ENCODE peak calls at places on chromosomes 6 and 20, in eight cellular contexts. One of them, this sample, is unnamed. For H3K27me3, the result is how much of the 10 kb centered on the place peaks cover.

GRCh38 chr20:31549513-31549880 is 35.3 kb downstream of the HM13 start:
- DNase-seq in IMR-90: no peak
- DNase-seq in CD4-positive, CD25-positive, alpha-beta regulatory T cell: no peak
- DNase-seq in right atrium auricular region: no peak
- DNase-seq in spleen: no peak
- DNase-seq in endothelial cell of umbilical vein: no peak
- DNase-seq in small intestine: no peak
- DNase-seq in lower lobe of right lung: no peak
- DNase-seq in this sample: no peak

GRCh38 chr6:170293881-170294755 is 3.2 kb upstream of the DLL1 start:
- DNase-seq in IMR-90: no peak
- DNase-seq in CD4-positive, CD25-positive, alpha-beta regulatory T cell: no peak
- DNase-seq in right atrium auricular region: no peak
- DNase-seq in spleen: no peak
- DNase-seq in endothelial cell of umbilical vein: no peak
- DNase-seq in small intestine: no peak
- DNase-seq in lower lobe of right lung: no peak
- DNase-seq in this sample: no peak

GRCh38 chr6:46888031-46888430 is 33.7 kb downstream of the ADGRF5 start:
- DNase-seq in IMR-90: no peak
- DNase-seq in CD4-positive, CD25-positive, alpha-beta regulatory T cell: no peak
- DNase-seq in right atrium auricular region: no peak
- DNase-seq in spleen: no peak
- DNase-seq in endothelial cell of umbilical vein: no peak
- DNase-seq in small intestine: no peak
- DNase-seq in lower lobe of right lung: no peak
- DNase-seq in this sample: no peak

GRCh38 chr6:163226181-163226835 is 188.2 kb upstream of the QKI start:
- DNase-seq in IMR-90: no peak
- DNase-seq in CD4-positive, CD25-positive, alpha-beta regulatory T cell: no peak
- DNase-seq in right atrium auricular region: no peak
- DNase-seq in spleen: no peak
- DNase-seq in endothelial cell of umbilical vein: no peak
- DNase-seq in small intestine: no peak
- DNase-seq in lower lobe of right lung: no peak
- DNase-seq in this sample: no peak

GRCh38 chr6:108118791-108119211 is 44.3 kb upstream of the OSTM1 start:
- DNase-seq in IMR-90: no peak
- DNase-seq in CD4-positive, CD25-positive, alpha-beta regulatory T cell: no peak
- DNase-seq in right atrium auricular region: no peak
- DNase-seq in spleen: no peak
- DNase-seq in endothelial cell of umbilical vein: peak
- DNase-seq in small intestine: no peak
- DNase-seq in lower lobe of right lung: no peak
- DNase-seq in this sample: no peak

GRCh38 chr6:109322825-109323580 is 59.3 kb downstream of the CD164 start:
- DNase-seq in IMR-90: no peak
- DNase-seq in CD4-positive, CD25-positive, alpha-beta regulatory T cell: no peak
- DNase-seq in right atrium auricular region: no peak
- DNase-seq in spleen: no peak
- DNase-seq in endothelial cell of umbilical vein: no peak
- DNase-seq in small intestine: no peak
- DNase-seq in lower lobe of right lung: peak
- DNase-seq in this sample: peak

GRCh38 chr6:25350593-25350992 is 71.4 kb downstream of the CARMIL1 start:
- DNase-seq in IMR-90: no peak
- DNase-seq in CD4-positive, CD25-positive, alpha-beta regulatory T cell: no peak
- DNase-seq in right atrium auricular region: no peak
- DNase-seq in spleen: no peak
- DNase-seq in endothelial cell of umbilical vein: no peak
- DNase-seq in small intestine: no peak
- DNase-seq in lower lobe of right lung: no peak
- DNase-seq in this sample: no peak

GRCh38 chr20:16485406-16485805 is 87.8 kb downstream of the KIF16B start:
- DNase-seq in IMR-90: peak
- DNase-seq in CD4-positive, CD25-positive, alpha-beta regulatory T cell: no peak
- DNase-seq in right atrium auricular region: no peak
- DNase-seq in spleen: no peak
- DNase-seq in endothelial cell of umbilical vein: no peak
- DNase-seq in small intestine: no peak
- DNase-seq in lower lobe of right lung: no peak
- DNase-seq in this sample: no peak

GRCh38 chr6:69813508-69813907 is 16.7 kb upstream of the LMBRD1 start:
- DNase-seq in IMR-90: no peak
- DNase-seq in CD4-positive, CD25-positive, alpha-beta regulatory T cell: no peak
- DNase-seq in right atrium auricular region: no peak
- DNase-seq in spleen: no peak
- DNase-seq in endothelial cell of umbilical vein: no peak
- DNase-seq in small intestine: no peak
- DNase-seq in lower lobe of right lung: no peak
- DNase-seq in this sample: no peak

GRCh38 chr6:131519670-131520436 is 53.2 kb upstream of the ARG1 start:
- DNase-seq in IMR-90: peak
- DNase-seq in CD4-positive, CD25-positive, alpha-beta regulatory T cell: peak
- DNase-seq in right atrium auricular region: no peak
- DNase-seq in spleen: no peak
- DNase-seq in endothelial cell of umbilical vein: peak
- DNase-seq in small intestine: peak
- DNase-seq in lower lobe of right lung: no peak
- DNase-seq in this sample: no peak

GRCh38 chr20:6956574-6956973 is 189.1 kb downstream of the BMP2 start:
- DNase-seq in IMR-90: no peak
- DNase-seq in CD4-positive, CD25-positive, alpha-beta regulatory T cell: no peak
- DNase-seq in right atrium auricular region: no peak
- DNase-seq in spleen: no peak
- DNase-seq in endothelial cell of umbilical vein: peak
- DNase-seq in small intestine: no peak
- DNase-seq in lower lobe of right lung: no peak
- DNase-seq in this sample: no peak

GRCh38 chr6:55531496-55531895 is 47.5 kb downstream of the HMGCLL1 start:
- DNase-seq in IMR-90: no peak
- DNase-seq in CD4-positive, CD25-positive, alpha-beta regulatory T cell: no peak
- DNase-seq in right atrium auricular region: no peak
- DNase-seq in spleen: no peak
- DNase-seq in endothelial cell of umbilical vein: no peak
- DNase-seq in small intestine: no peak
- DNase-seq in lower lobe of right lung: no peak
- DNase-seq in this sample: no peak

GRCh38 chr6:149079911-149080501 is 237.5 kb upstream of the TAB2 start:
- DNase-seq in IMR-90: peak
- DNase-seq in CD4-positive, CD25-positive, alpha-beta regulatory T cell: no peak
- DNase-seq in right atrium auricular region: peak
- DNase-seq in spleen: no peak
- DNase-seq in endothelial cell of umbilical vein: no peak
- DNase-seq in small intestine: no peak
- DNase-seq in lower lobe of right lung: no peak
- DNase-seq in this sample: no peak

GRCh38 chr20:58188496-58188895 is 40.0 kb downstream of the ANKRD60 start:
- DNase-seq in IMR-90: no peak
- DNase-seq in CD4-positive, CD25-positive, alpha-beta regulatory T cell: no peak
- DNase-seq in right atrium auricular region: no peak
- DNase-seq in spleen: no peak
- DNase-seq in endothelial cell of umbilical vein: no peak
- DNase-seq in small intestine: no peak
- DNase-seq in lower lobe of right lung: no peak
- DNase-seq in this sample: no peak

GRCh38 chr6:155201461-155202226 is 62.2 kb upstream of the CLDN20 start:
- DNase-seq in IMR-90: peak
- DNase-seq in CD4-positive, CD25-positive, alpha-beta regulatory T cell: no peak
- DNase-seq in right atrium auricular region: no peak
- DNase-seq in spleen: no peak
- DNase-seq in endothelial cell of umbilical vein: peak
- DNase-seq in small intestine: peak
- DNase-seq in lower lobe of right lung: no peak
- DNase-seq in this sample: no peak

GRCh38 chr6:166820483-166820882 is 135.9 kb downstream of the RNASET2 start:
- DNase-seq in IMR-90: no peak
- DNase-seq in CD4-positive, CD25-positive, alpha-beta regulatory T cell: no peak
- DNase-seq in right atrium auricular region: no peak
- DNase-seq in spleen: no peak
- DNase-seq in endothelial cell of umbilical vein: no peak
- DNase-seq in small intestine: no peak
- DNase-seq in lower lobe of right lung: no peak
- DNase-seq in this sample: no peak

GRCh38 chr20:53622247-53623114 is 28.8 kb upstream of the ZNF217 start:
- DNase-seq in IMR-90: no peak
- DNase-seq in CD4-positive, CD25-positive, alpha-beta regulatory T cell: no peak
- DNase-seq in right atrium auricular region: no peak
- DNase-seq in spleen: no peak
- DNase-seq in endothelial cell of umbilical vein: no peak
- DNase-seq in small intestine: peak
- DNase-seq in lower lobe of right lung: no peak
- DNase-seq in this sample: no peak

GRCh38 chr6:1317302-1317815 is 5.5 kb downstream of the FOXQ1 start:
- DNase-seq in IMR-90: no peak
- DNase-seq in CD4-positive, CD25-positive, alpha-beta regulatory T cell: no peak
- DNase-seq in right atrium auricular region: no peak
- DNase-seq in spleen: no peak
- DNase-seq in endothelial cell of umbilical vein: no peak
- DNase-seq in small intestine: no peak
- DNase-seq in lower lobe of right lung: no peak
- DNase-seq in this sample: no peak

GRCh38 chr6:170091000-170091638 is 199.8 kb downstream of the DLL1 start:
- DNase-seq in IMR-90: no peak
- DNase-seq in CD4-positive, CD25-positive, alpha-beta regulatory T cell: no peak
- DNase-seq in right atrium auricular region: no peak
- DNase-seq in spleen: peak
- DNase-seq in endothelial cell of umbilical vein: no peak
- DNase-seq in small intestine: no peak
- DNase-seq in lower lobe of right lung: peak
- DNase-seq in this sample: no peak

GRCh38 chr6:38353310-38354032 is 286.3 kb downstream of the BTBD9 start:
- DNase-seq in IMR-90: no peak
- DNase-seq in CD4-positive, CD25-positive, alpha-beta regulatory T cell: no peak
- DNase-seq in right atrium auricular region: no peak
- DNase-seq in spleen: no peak
- DNase-seq in endothelial cell of umbilical vein: no peak
- DNase-seq in small intestine: no peak
- DNase-seq in lower lobe of right lung: no peak
- DNase-seq in this sample: no peak

GRCh38 chr6:136251394-136251793 is 1.3 kb upstream of the MTFR2 start:
- DNase-seq in IMR-90: no peak
- DNase-seq in CD4-positive, CD25-positive, alpha-beta regulatory T cell: no peak
- DNase-seq in right atrium auricular region: no peak
- DNase-seq in spleen: no peak
- DNase-seq in endothelial cell of umbilical vein: peak
- DNase-seq in small intestine: peak
- DNase-seq in lower lobe of right lung: no peak
- DNase-seq in this sample: no peak
- H3K4me3 ChIP-seq in IMR-90: no peak
- H3K4me3 ChIP-seq in CD4-positive, CD25-positive, alpha-beta regulatory T cell: peak
- H3K4me3 ChIP-seq in right atrium auricular region: no peak
- H3K4me3 ChIP-seq in spleen: no peak
- H3K4me3 ChIP-seq in endothelial cell of umbilical vein: peak
- H3K4me3 ChIP-seq in small intestine: no peak
- H3K4me3 ChIP-seq in lower lobe of right lung: no peak
- H3K4me3 ChIP-seq in this sample: no peak

DNA sequence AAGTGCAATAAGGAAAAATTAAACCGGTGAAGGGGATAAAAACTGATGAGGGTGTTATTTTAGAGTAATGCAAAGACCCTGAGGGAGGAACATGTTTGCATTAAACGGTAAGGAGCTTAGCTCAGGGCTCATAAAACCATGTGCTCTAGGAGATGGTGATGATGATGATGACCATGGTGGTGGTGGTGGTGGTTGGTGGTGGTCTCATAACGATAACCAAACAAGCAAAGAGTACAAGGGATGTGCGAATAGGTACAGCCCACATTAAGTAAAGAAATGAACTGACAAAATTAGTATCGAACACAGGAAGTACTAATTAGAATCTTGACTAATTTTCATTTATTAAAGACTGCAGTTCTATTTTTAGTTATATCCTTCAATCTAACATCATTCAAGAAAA is 139.1 kb downstream of the ATXN1 start:
- DNase-seq in IMR-90: no peak
- DNase-seq in CD4-positive, CD25-positive, alpha-beta regulatory T cell: no peak
- DNase-seq in right atrium auricular region: no peak
- DNase-seq in spleen: no peak
- DNase-seq in endothelial cell of umbilical vein: no peak
- DNase-seq in small intestine: no peak
- DNase-seq in lower lobe of right lung: no peak
- DNase-seq in this sample: no peak
- H3K27ac ChIP-seq in IMR-90: no peak
- H3K27ac ChIP-seq in CD4-positive, CD25-positive, alpha-beta regulatory T cell: peak
- H3K27ac ChIP-seq in right atrium auricular region: no peak
- H3K27ac ChIP-seq in spleen: no peak
- H3K27ac ChIP-seq in endothelial cell of umbilical vein: no peak
- H3K27ac ChIP-seq in small intestine: no peak
- H3K27ac ChIP-seq in lower lobe of right lung: no peak
- H3K27ac ChIP-seq in this sample: no peak

GRCh38 chr20:59301343-59302007 is 1.1 kb downstream of the EDN3 start:
- DNase-seq in IMR-90: no peak
- DNase-seq in CD4-positive, CD25-positive, alpha-beta regulatory T cell: no peak
- DNase-seq in right atrium auricular region: no peak
- DNase-seq in spleen: no peak
- DNase-seq in endothelial cell of umbilical vein: no peak
- DNase-seq in small intestine: no peak
- DNase-seq in lower lobe of right lung: no peak
- DNase-seq in this sample: no peak
- H3K27me3 ChIP-seq in IMR-90: under half
- H3K27me3 ChIP-seq in CD4-positive, CD25-positive, alpha-beta regulatory T cell: under half
- H3K27me3 ChIP-seq in right atrium auricular region: under half
- H3K27me3 ChIP-seq in spleen: under half
- H3K27me3 ChIP-seq in endothelial cell of umbilical vein: under half
- H3K27me3 ChIP-seq in small intestine: under half
- H3K27me3 ChIP-seq in lower lobe of right lung: half or more
- H3K27me3 ChIP-seq in this sample: under half

DNA sequence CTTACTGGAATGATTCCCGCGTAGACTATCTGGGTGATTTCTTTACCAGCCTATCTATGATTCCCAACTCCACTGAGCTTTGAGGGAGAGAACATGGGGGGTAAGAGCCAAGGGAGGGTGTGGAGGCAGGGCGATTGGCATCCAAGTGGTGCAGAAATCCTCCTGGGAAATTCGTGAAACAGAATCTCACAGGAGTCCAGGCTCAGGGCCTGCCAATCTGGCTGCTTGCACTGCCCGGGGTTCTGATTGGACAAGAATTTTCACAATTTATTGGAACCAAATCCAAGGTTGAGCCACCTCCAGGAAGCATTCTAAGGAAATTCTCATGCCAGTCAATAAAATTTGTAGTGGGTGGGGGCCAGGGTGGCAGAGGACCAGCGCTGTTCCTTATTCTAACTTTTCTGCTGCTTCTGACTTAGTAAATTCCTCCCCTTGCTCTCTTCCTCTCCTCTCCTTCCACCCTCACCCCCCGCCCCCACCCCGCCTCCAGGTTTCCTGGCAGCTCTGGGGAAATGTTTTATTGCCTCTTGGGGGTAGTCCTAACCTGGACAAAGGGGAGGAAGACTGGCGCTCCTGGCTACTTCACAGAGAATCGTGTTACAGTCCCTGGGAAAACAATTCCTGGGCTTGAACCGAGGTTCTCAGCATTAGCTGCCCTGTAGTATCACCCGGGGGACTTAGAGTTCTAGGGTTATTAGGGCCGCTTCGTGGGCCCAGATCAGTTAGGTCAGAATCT is 3.1 kb downstream of the BMP6 start:
- DNase-seq in IMR-90: no peak
- DNase-seq in CD4-positive, CD25-positive, alpha-beta regulatory T cell: no peak
- DNase-seq in right atrium auricular region: no peak
- DNase-seq in spleen: no peak
- DNase-seq in endothelial cell of umbilical vein: peak
- DNase-seq in small intestine: no peak
- DNase-seq in lower lobe of right lung: no peak
- DNase-seq in this sample: no peak
- H3K4me3 ChIP-seq in IMR-90: no peak
- H3K4me3 ChIP-seq in CD4-positive, CD25-positive, alpha-beta regulatory T cell: no peak
- H3K4me3 ChIP-seq in right atrium auricular region: no peak
- H3K4me3 ChIP-seq in spleen: peak
- H3K4me3 ChIP-seq in endothelial cell of umbilical vein: peak
- H3K4me3 ChIP-seq in small intestine: no peak
- H3K4me3 ChIP-seq in lower lobe of right lung: peak
- H3K4me3 ChIP-seq in this sample: peak

GRCh38 chr6:139990287-139990686 is 615.8 kb upstream of the CITED2 start:
- DNase-seq in IMR-90: no peak
- DNase-seq in CD4-positive, CD25-positive, alpha-beta regulatory T cell: no peak
- DNase-seq in right atrium auricular region: no peak
- DNase-seq in spleen: no peak
- DNase-seq in endothelial cell of umbilical vein: no peak
- DNase-seq in small intestine: no peak
- DNase-seq in lower lobe of right lung: no peak
- DNase-seq in this sample: no peak
- H3K27ac ChIP-seq in IMR-90: no peak
- H3K27ac ChIP-seq in CD4-positive, CD25-positive, alpha-beta regulatory T cell: no peak
- H3K27ac ChIP-seq in right atrium auricular region: peak
- H3K27ac ChIP-seq in spleen: peak
- H3K27ac ChIP-seq in endothelial cell of umbilical vein: no peak
- H3K27ac ChIP-seq in small intestine: no peak
- H3K27ac ChIP-seq in lower lobe of right lung: no peak
- H3K27ac ChIP-seq in this sample: peak

This sample was measured in thoracic aorta.